ENCODE peak calls at places on chromosomes 3 and 15, in nine cellular contexts. A, K, X, W, M, T, F, L and Z are unnamed samples.

GRCh38 chr15:75640483-75641175 is 605 bp upstream of the IMP3 start:
- DNase-seq in A (no peak), K (peak; percentile 56), X (no peak), W (peak; percentile 80), M (peak; percentile 86), T (peak; percentile 20), F (peak; percentile 68), L (no peak), Z (no peak)

GRCh38 chr3:188067932-188068331 is 86.0 kb upstream of the LPP start:
- DNase-seq in A (no peak), K (peak; percentile 29), X (no peak), W (no peak), M (no peak), T (no peak), F (no peak), L (no peak), Z (no peak)

GRCh38 chr3:15665510-15666150 is 64.1 kb downstream of the BTD start:
- DNase-seq in A (no peak), K (no peak), X (no peak), W (no peak), M (no peak), T (no peak), F (no peak), L (no peak), Z (no peak)

GRCh38 chr3:71168961-71169411 is 414.5 kb downstream of the FOXP1 start:
- DNase-seq in A (no peak), K (no peak), X (no peak), W (no peak), M (no peak), T (no peak), F (no peak), L (no peak), Z (no peak)

GRCh38 chr3:152026033-152026556 is 152.7 kb downstream of the SUCNR1 start:
- DNase-seq in A (no peak), K (peak; percentile 21), X (no peak), W (no peak), M (no peak), T (no peak), F (no peak), L (no peak), Z (no peak)

GRCh38 chr3:71109241-71109976 is 474.1 kb downstream of the FOXP1 start:
- DNase-seq in A (no peak), K (no peak), X (no peak), W (no peak), M (no peak), T (no peak), F (no peak), L (no peak), Z (no peak)

GRCh38 chr3:14725015-14725431 is 50.1 kb downstream of the C3orf20 start:
- DNase-seq in A (no peak), K (peak; percentile 23), X (no peak), W (no peak), M (no peak), T (no peak), F (no peak), L (no peak), Z (no peak)

GRCh38 chr15:71800835-71801745 is 9.3 kb upstream of the NR2E3 start:
- DNase-seq in A (peak; percentile 34), K (peak; percentile 83), X (no peak), W (no peak), M (no peak), T (no peak), F (peak; percentile 52), L (peak; percentile 75), Z (no peak)

GRCh38 chr3:168876346-168877035 is 780.8 kb upstream of the GOLIM4 start:
- DNase-seq in A (no peak), K (no peak), X (peak; percentile 30), W (no peak), M (no peak), T (no peak), F (no peak), L (no peak), Z (no peak)

GRCh38 chr3:69738291-69738690 is 973 bp upstream of the MITF start:
- DNase-seq in A (no peak), K (no peak), X (no peak), W (no peak), M (no peak), T (no peak), F (no peak), L (no peak), Z (no peak)